ENCODE peak calls at places on chromosomes 7 and 10, in ten cellular contexts. L, S, N, F, A, T, M, C, O and G are unnamed samples.

GRCh38 chr7:9657257-9657656 is 1223.8 kb downstream of the NXPH1 start:
- DNase-seq in L (no peak), S (no peak), N (no peak), F (no peak), A (no peak), T (no peak), M (no peak), C (no peak), O (no peak), G (no peak)

GRCh38 chr10:12846718-12847117 is 154.8 kb downstream of the CCDC3 start:
- DNase-seq in L (no peak), S (no peak), N (no peak), F (no peak), A (no peak), T (no peak), M (no peak), C (no peak), O (no peak), G (no peak)

GRCh38 chr7:115724400-115725056 is 306.0 kb downstream of the TFEC start:
- DNase-seq in L (no peak), S (no peak), N (no peak), F (no peak), A (no peak), T (peak), M (no peak), C (no peak), O (no peak), G (no peak)

GRCh38 chr10:69446650-69447151 is 4.6 kb upstream of the TSPAN15 start:
- DNase-seq in L (no peak), S (no peak), N (no peak), F (no peak), A (no peak), T (no peak), M (no peak), C (peak), O (peak), G (no peak)

GRCh38 chr10:83692196-83692595 is 447.1 kb upstream of the GHITM start:
- DNase-seq in L (no peak), S (no peak), N (no peak), F (no peak), A (no peak), T (no peak), M (no peak), C (no peak), O (no peak), G (no peak)

GRCh38 chr10:72732521-72732920 is 40.6 kb downstream of the MCU start:
- DNase-seq in L (no peak), S (no peak), N (no peak), F (no peak), A (no peak), T (no peak), M (no peak), C (no peak), O (no peak), G (no peak)

GRCh38 chr7:2621948-2622640 is 9.7 kb upstream of the TTYH3 start:
- DNase-seq in L (no peak), S (no peak), N (peak), F (no peak), A (no peak), T (no peak), M (no peak), C (no peak), O (no peak), G (no peak)

GRCh38 chr10:30055094-30055701 is 4.2 kb downstream of the JCAD start:
- DNase-seq in L (no peak), S (no peak), N (no peak), F (no peak), A (no peak), T (no peak), M (no peak), C (no peak), O (no peak), G (no peak)

GRCh38 chr7:34575006-34575405 is 83.0 kb upstream of the NPSR1 start:
- DNase-seq in L (no peak), S (no peak), N (no peak), F (no peak), A (no peak), T (peak), M (no peak), C (no peak), O (no peak), G (no peak)

GRCh38 chr7:135678612-135679575 is 16.6 kb downstream of the STMP1 start:
- DNase-seq in L (peak), S (no peak), N (no peak), F (no peak), A (no peak), T (peak), M (no peak), C (no peak), O (no peak), G (no peak)